ENCODE peak calls at places on chromosomes 7 and 10, in nine cellular contexts. W is right atrium auricular region, C is cardiac muscle cell, A is SJSA1, E is HCT116, T is H1, Q is Peyer's patch, V is adrenal gland, R is ovary. O is an unnamed sample.

GRCh38 chr7:84204655-84205054 is 10.1 kb upstream of the SEMA3A start:
- DNase-seq in W (no peak), V (no peak), E (no peak), A (no peak), C (peak), Q (no peak), T (no peak), R (no peak), O (peak)

GRCh38 chr10:28676297-28676967 is 889 bp upstream of the BAMBI start:
- DNase-seq in C (peak), W (no peak), V (peak), T (peak), E (no peak), Q (peak), A (no peak), R (peak), O (no peak)

GRCh38 chr7:157461805-157462771 is 125.3 kb downstream of the DNAJB6 start:
- DNase-seq in C (no peak), E (no peak), Q (peak), R (no peak), W (no peak), A (peak), V (peak), T (peak), O (no peak)

GRCh38 chr10:6770846-6771245 is 190.8 kb upstream of the PRKCQ start:
- DNase-seq in T (no peak), W (no peak), A (no peak), Q (no peak), E (no peak), C (no peak), V (no peak), R (no peak), O (no peak)

GRCh38 chr7:108001759-108002725 is 919 bp downstream of the LAMB1 start:
- DNase-seq in W (no peak), E (no peak), C (no peak), T (peak), V (no peak), Q (no peak), R (peak), A (peak), O (peak)

GRCh38 chr10:15879663-15880062 is 19.4 kb upstream of the MINDY3 start:
- DNase-seq in V (no peak), E (no peak), R (no peak), W (no peak), Q (no peak), T (no peak), A (no peak), C (no peak), O (no peak)

GRCh38 chr10:130254168-130255061 is 118.2 kb downstream of the GLRX3 start:
- DNase-seq in Q (no peak), E (no peak), T (no peak), W (peak), R (no peak), V (peak), C (no peak), A (no peak), O (no peak)

GRCh38 chr7:128231021-128231420 is 10.1 kb upstream of the LEP start:
- DNase-seq in A (no peak), W (no peak), Q (no peak), V (no peak), C (no peak), E (no peak), T (no peak), R (no peak), O (no peak)

GRCh38 chr7:135862586-135863361 is 114.2 kb upstream of the FAM180A start:
- DNase-seq in A (no peak), V (no peak), E (no peak), C (no peak), R (no peak), T (no peak), W (no peak), Q (no peak), O (peak)

GRCh38 chr7:142711722-142712616 is 37.3 kb upstream of the PRSS1 start:
- DNase-seq in V (no peak), R (no peak), W (no peak), T (no peak), A (no peak), C (peak), Q (peak), E (peak), O (peak)

GRCh38 chr7:148916186-148916585 is 32.1 kb upstream of the EZH2 start:
- DNase-seq in W (no peak), C (peak), V (no peak), Q (no peak), A (no peak), T (no peak), E (no peak), R (no peak), O (no peak)

GRCh38 chr7:35784332-35784731 is 16.5 kb upstream of the SEPTIN7 start:
- DNase-seq in R (no peak), A (no peak), C (no peak), W (no peak), E (no peak), T (no peak), Q (no peak), V (no peak), O (no peak)

GRCh38 chr10:11610855-11611247 is 599 bp downstream of the USP6NL start:
- DNase-seq in V (peak), E (no peak), R (peak), C (peak), W (peak), T (peak), Q (peak), A (no peak), O (peak)

GRCh38 chr10:123519861-123520260 is 146.3 kb upstream of the GPR26 start:
- DNase-seq in W (peak), Q (no peak), T (peak), E (no peak), R (no peak), A (no peak), C (no peak), V (no peak), O (no peak)

GRCh38 chr7:6385909-6386560 is 61.7 kb downstream of the DAGLB start:
- DNase-seq in R (no peak), C (no peak), Q (no peak), A (no peak), V (no peak), W (no peak), T (no peak), E (no peak), O (no peak)

GRCh38 chr7:136865236-136865635 is 3.2 kb upstream of the CHRM2 start:
- DNase-seq in C (no peak), R (no peak), V (no peak), E (no peak), T (no peak), A (no peak), W (no peak), Q (no peak), O (no peak)

GRCh38 chr7:29113384-29114102 is 32.8 kb downstream of the CPVL start:
- DNase-seq in T (no peak), C (peak), V (no peak), Q (peak), A (no peak), E (peak), R (no peak), W (no peak), O (peak)

GRCh38 chr10:6009159-6009558 is 31.8 kb upstream of the IL15RA start:
- DNase-seq in C (peak), V (no peak), E (no peak), A (no peak), T (no peak), W (no peak), Q (no peak), R (no peak), O (peak)

GRCh38 chr7:127678330-127678729 is 26.3 kb downstream of the SND1 start:
- DNase-seq in W (no peak), E (no peak), Q (no peak), V (no peak), R (no peak), C (no peak), A (no peak), T (no peak), O (no peak)

GRCh38 chr7:52525772-52526341 is 509.6 kb upstream of the POM121L12 start:
- DNase-seq in W (no peak), C (no peak), T (no peak), V (no peak), R (no peak), A (no peak), E (no peak), Q (no peak), O (no peak)

GRCh38 chr7:97004931-97005763 is at the start of gene DLX6:
- DNase-seq in E (no peak), A (peak), T (peak), Q (no peak), V (peak), C (peak), R (peak), W (no peak), O (peak)

GRCh38 chr7:117872565-117873055 is 631 bp downstream of the CTTNBP2 start:
- DNase-seq in W (no peak), A (no peak), T (peak), Q (no peak), C (no peak), V (peak), E (peak), R (peak), O (no peak)

GRCh38 chr7:15687645-15688025 is 1.2 kb upstream of the MEOX2 start:
- DNase-seq in R (no peak), V (no peak), W (no peak), A (no peak), C (no peak), Q (no peak), T (peak), E (no peak), O (no peak)

GRCh38 chr7:67105382-67105781 is 108.7 kb downstream of the TYW1 start:
- DNase-seq in E (no peak), C (peak), Q (no peak), T (no peak), W (no peak), A (no peak), R (no peak), V (no peak), O (peak)

GRCh38 chr7:71776726-71777125 is 635.4 kb downstream of the CALN1 start:
- DNase-seq in R (no peak), C (no peak), E (no peak), V (no peak), A (peak), Q (no peak), W (no peak), T (peak), O (no peak)

GRCh38 chr10:8054498-8055407 is at the start of gene GATA3:
- DNase-seq in Q (peak), R (no peak), A (peak), W (peak), T (peak), C (peak), V (peak), E (no peak), O (peak)

GRCh38 chr10:23157691-23158369 is 34.3 kb upstream of the PTF1A start:
- DNase-seq in A (no peak), T (no peak), C (peak), R (no peak), V (no peak), Q (no peak), E (peak), W (no peak), O (peak)

GRCh38 chr10:124362572-124362971 is 56.2 kb downstream of the OAT start:
- DNase-seq in C (no peak), E (no peak), Q (no peak), T (no peak), V (no peak), A (no peak), R (no peak), W (no peak), O (no peak)

GRCh38 chr7:25847331-25848070 is 304.5 kb upstream of the NFE2L3 start:
- DNase-seq in C (peak), T (no peak), V (no peak), A (peak), E (no peak), R (no peak), W (no peak), Q (no peak), O (no peak)

GRCh38 chr10:33136781-33137180 is 178.8 kb upstream of the ITGB1 start:
- DNase-seq in E (peak), R (no peak), Q (peak), A (no peak), W (no peak), T (no peak), C (no peak), V (no peak), O (peak)

GRCh38 chr10:97991875-97992274 is 38.5 kb downstream of the CRTAC1 start:
- DNase-seq in W (no peak), V (no peak), T (peak), A (no peak), Q (no peak), E (no peak), R (no peak), C (peak), O (peak)

GRCh38 chr10:31322647-31323046 is 3.6 kb downstream of the ZEB1 start:
- DNase-seq in E (no peak), A (no peak), T (no peak), R (no peak), W (no peak), C (peak), V (no peak), Q (no peak), O (no peak)

GRCh38 chr7:139078399-139078798 is 31.1 kb downstream of the ZC3HAV1 start:
- DNase-seq in R (no peak), C (no peak), T (no peak), Q (no peak), V (no peak), W (no peak), A (no peak), E (no peak), O (no peak)

DNA sequence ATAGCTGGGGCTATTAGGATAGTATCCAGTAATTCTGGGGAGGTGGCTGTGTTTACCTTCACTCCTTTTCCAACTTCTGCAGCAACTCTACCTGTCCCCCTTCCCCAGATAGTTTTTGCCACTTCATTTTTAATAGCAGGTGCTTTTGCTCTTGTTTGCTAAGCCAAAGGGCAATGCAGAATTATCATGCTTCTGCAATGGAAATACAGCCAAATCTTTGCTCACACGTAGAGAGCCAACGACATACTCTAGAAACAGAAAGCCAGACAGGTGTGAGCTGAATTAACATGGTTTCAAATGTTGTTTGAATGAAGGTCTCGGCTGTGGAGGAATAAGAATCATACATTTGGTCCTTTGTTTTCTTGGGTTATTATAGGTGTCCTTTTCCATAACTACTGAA is 14.4 kb downstream of the PLEKHS1 start:
- DNase-seq in C (no peak), R (no peak), T (no peak), W (no peak), V (no peak), Q (no peak), A (no peak), E (no peak), O (no peak)
- H3K27ac ChIP-seq in C (no peak), R (no peak), T (no peak), W (no peak), V (no peak), Q (no peak), A (no peak), E (no peak), O (no peak)

GRCh38 chr10:67386260-67386659 is 309.7 kb downstream of the CTNNA3 start:
- DNase-seq in V (no peak), A (no peak), E (no peak), C (no peak), T (no peak), R (no peak), Q (no peak), W (no peak), O (no peak)
- H3K4me3 ChIP-seq in V (no peak), A (no peak), E (no peak), C (peak), T (no peak), R (no peak), Q (no peak), W (no peak), O (no peak)

GRCh38 chr7:22842973-22843372 is 20.3 kb upstream of the TOMM7 start:
- DNase-seq in T (no peak), A (no peak), W (no peak), C (no peak), R (no peak), Q (no peak), E (no peak), V (no peak), O (no peak)

GRCh38 chr7:22845221-22845844 is 22.7 kb upstream of the TOMM7 start:
- DNase-seq in T (no peak), V (no peak), A (no peak), Q (no peak), W (peak), R (no peak), E (no peak), C (no peak), O (peak)

GRCh38 chr7:22843681-22844309 is 21.1 kb upstream of the TOMM7 start:
- DNase-seq in W (no peak), E (no peak), A (no peak), T (no peak), C (no peak), Q (no peak), R (no peak), V (no peak), O (no peak)

GRCh38 chr7:22841954-22842353 is 19.3 kb upstream of the TOMM7 start:
- DNase-seq in R (no peak), W (no peak), Q (no peak), C (no peak), E (no peak), A (no peak), V (no peak), T (no peak), O (no peak)

GRCh38 chr7:22842383-22842903 is 19.8 kb upstream of the TOMM7 start:
- DNase-seq in V (no peak), A (no peak), W (no peak), R (no peak), T (no peak), E (no peak), C (no peak), Q (no peak), O (no peak)
- H3K27ac ChIP-seq in V (no peak), A (no peak), W (peak), R (no peak), T (no peak), E (no peak), C (no peak), Q (no peak), O (no peak)

GRCh38 chr10:133093291-133093690 is 5.6 kb downstream of the ADGRA1 start:
- DNase-seq in E (no peak), T (no peak), C (no peak), W (no peak), Q (no peak), V (no peak), R (no peak), A (no peak), O (no peak)

GRCh38 chr10:133095586-133095985 is 7.9 kb downstream of the ADGRA1 start:
- DNase-seq in T (no peak), V (no peak), Q (no peak), E (no peak), A (no peak), W (no peak), R (no peak), C (no peak), O (no peak)

GRCh38 chr10:133096616-133097269 is 9.0 kb downstream of the ADGRA1 start:
- DNase-seq in E (no peak), V (no peak), A (no peak), T (no peak), R (no peak), Q (no peak), C (peak), W (no peak), O (no peak)

GRCh38 chr10:133094286-133094685 is 6.6 kb downstream of the ADGRA1 start:
- DNase-seq in V (no peak), Q (no peak), E (no peak), A (no peak), C (no peak), R (no peak), W (no peak), T (no peak), O (no peak)

DNA sequence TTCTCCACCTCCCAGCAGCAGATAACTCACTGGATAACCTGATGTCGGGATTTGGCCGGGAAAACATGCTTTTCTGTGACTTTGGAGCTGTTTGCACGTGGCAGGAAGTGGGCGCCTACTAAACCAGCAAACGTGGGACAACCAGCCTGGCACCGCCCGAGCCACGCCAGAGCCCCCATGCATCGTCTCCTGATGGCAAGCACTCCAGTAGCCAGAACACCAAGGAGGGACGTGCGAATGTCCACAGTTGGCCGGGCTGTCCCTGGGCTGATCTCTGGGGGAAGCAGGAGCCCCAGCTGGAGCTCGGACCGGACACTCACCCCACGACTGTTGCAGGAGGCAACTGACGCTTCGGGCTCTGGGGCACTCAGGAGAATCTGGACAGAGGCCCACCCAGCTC is 7.1 kb downstream of the ADGRA1 start:
- DNase-seq in A (no peak), T (no peak), Q (no peak), V (no peak), C (no peak), E (no peak), R (no peak), W (no peak), O (no peak)
- H3K4me3 ChIP-seq in A (no peak), T (no peak), Q (no peak), V (no peak), C (no peak), E (no peak), R (no peak), W (no peak), O (no peak)

DNA sequence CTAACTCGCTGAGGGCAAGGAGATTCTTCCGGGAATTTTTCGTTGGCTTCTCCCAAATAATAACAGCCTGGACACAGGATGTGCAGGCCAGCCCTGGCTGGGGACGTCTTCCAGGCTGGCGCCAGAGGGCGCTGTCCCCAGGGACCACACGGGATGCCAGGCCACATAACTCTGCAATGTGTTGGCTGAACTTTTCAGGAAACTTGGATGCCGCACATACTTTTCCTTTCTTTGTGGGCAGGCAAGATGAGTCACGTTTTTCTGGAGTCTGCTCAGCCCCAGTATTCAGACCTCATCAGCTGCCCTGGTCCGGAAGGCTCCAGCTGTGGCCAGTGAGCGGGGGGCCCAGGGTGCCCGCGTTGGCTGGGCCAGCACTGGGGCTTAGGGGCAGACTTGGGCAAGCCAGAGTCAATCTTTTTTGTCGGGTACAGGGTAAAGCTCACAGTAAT is 122.7 kb downstream of the PRKAG2 start:
- DNase-seq in V (peak), T (peak), E (peak), C (peak), Q (peak), R (peak), W (peak), A (peak), O (peak)
- H3K27ac ChIP-seq in V (peak), T (no peak), E (peak), C (peak), Q (peak), R (no peak), W (peak), A (peak), O (peak)

DNA sequence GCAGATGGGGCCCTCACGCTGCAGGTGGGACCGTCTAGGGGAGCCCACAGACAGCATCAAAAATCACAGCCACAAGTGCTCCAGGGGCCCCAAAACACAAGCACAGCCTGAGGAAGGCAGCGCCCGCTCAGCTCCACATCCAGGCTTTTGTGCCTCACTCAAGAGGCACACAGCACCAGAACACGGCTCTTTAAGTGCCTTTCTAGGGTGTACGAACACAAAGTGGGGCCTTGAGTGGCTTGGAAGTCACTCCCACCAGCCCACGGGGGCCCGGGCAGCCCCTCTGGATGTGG is 65.2 kb downstream of the DIP2C start:
- DNase-seq in Q (no peak), A (no peak), V (no peak), R (no peak), W (no peak), E (no peak), C (no peak), T (no peak), O (no peak)
- H3K4me3 ChIP-seq in Q (no peak), A (no peak), V (no peak), R (no peak), W (no peak), E (no peak), C (no peak), T (no peak), O (no peak)

GRCh38 chr10:35027567-35027966 is 62.6 kb downstream of the CUL2 start:
- DNase-seq in E (no peak), V (no peak), A (no peak), Q (no peak), W (no peak), R (no peak), C (peak), T (no peak), O (no peak)
- H3K27ac ChIP-seq in E (no peak), V (no peak), A (no peak), Q (no peak), W (no peak), R (no peak), C (peak), T (no peak), O (no peak)

O was measured in mammary epithelial cell.